ENCODE peak calls at places on chromosome 1, in eight cellular contexts. V, S, F, Y, N, A, O and B are unnamed samples.

GRCh38 chr1:159897962-159898361 is 2.0 kb downstream of the CFAP45 start:
- DNase-seq in V (no peak), S (no peak), F (no peak), Y (no peak), N (no peak), A (no peak), O (no peak), B (no peak)

GRCh38 chr1:4786061-4786460 is 131.7 kb downstream of the AJAP1 start:
- DNase-seq in V (no peak), S (peak), F (no peak), Y (no peak), N (no peak), A (no peak), O (peak), B (no peak)

GRCh38 chr1:21059021-21059420 is 117.7 kb downstream of the EIF4G3 start:
- DNase-seq in V (no peak), S (no peak), F (no peak), Y (no peak), N (no peak), A (no peak), O (peak), B (no peak)

GRCh38 chr1:32256473-32257226 is 5.6 kb downstream of the LCK start:
- DNase-seq in V (no peak), S (no peak), F (no peak), Y (no peak), N (no peak), A (no peak), O (no peak), B (no peak)

GRCh38 chr1:155278689-155279160 is 1.5 kb downstream of the HCN3 start:
- DNase-seq in V (no peak), S (no peak), F (no peak), Y (no peak), N (no peak), A (no peak), O (no peak), B (no peak)

GRCh38 chr1:244460195-244460594 is 878 bp upstream of the CATSPERE start:
- DNase-seq in V (peak), S (peak), F (no peak), Y (no peak), N (no peak), A (no peak), O (peak), B (no peak)

GRCh38 chr1:220966874-220967631 is 87.8 kb downstream of the HLX start:
- DNase-seq in V (no peak), S (no peak), F (no peak), Y (no peak), N (no peak), A (no peak), O (peak), B (no peak)

GRCh38 chr1:203036537-203036936 is 10.2 kb downstream of the PPFIA4 start:
- DNase-seq in V (no peak), S (no peak), F (no peak), Y (no peak), N (no peak), A (no peak), O (no peak), B (no peak)

GRCh38 chr1:193103759-193104495 is 1.3 kb downstream of the GLRX2 start:
- DNase-seq in V (no peak), S (no peak), F (no peak), Y (peak), N (no peak), A (no peak), O (peak), B (no peak)

GRCh38 chr1:37667023-37667769 is 25.1 kb upstream of the CDCA8 start:
- DNase-seq in V (no peak), S (no peak), F (no peak), Y (no peak), N (no peak), A (no peak), O (peak), B (no peak)

GRCh38 chr1:172325562-172325961 is 94.9 kb upstream of the C1orf105 start:
- DNase-seq in V (no peak), S (peak), F (no peak), Y (peak), N (no peak), A (no peak), O (peak), B (no peak)

GRCh38 chr1:230824571-230825060 is 43.7 kb downstream of the C1orf198 start:
- DNase-seq in V (no peak), S (no peak), F (no peak), Y (no peak), N (no peak), A (no peak), O (peak), B (no peak)

GRCh38 chr1:30700528-30701265 is 22.7 kb downstream of the MATN1 start:
- DNase-seq in V (no peak), S (peak), F (no peak), Y (peak), N (no peak), A (no peak), O (peak), B (no peak)